ENCODE peak calls at places on chromosomes 2 and 18, in five cellular contexts. J, F, W, I and O are unnamed samples.

GRCh38 chr2:42908538-42909200 is 116.3 kb upstream of the HAAO start:
- DNase-seq in J (no peak), F (no peak), W (no peak), I (no peak), O (no peak)

GRCh38 chr18:56789004-56789888 is 138.1 kb downstream of the WDR7 start:
- DNase-seq in J (no peak), F (no peak), W (peak), I (peak), O (no peak)

GRCh38 chr18:78892201-78892600 is 87.4 kb upstream of the SALL3 start:
- DNase-seq in J (no peak), F (no peak), W (no peak), I (no peak), O (no peak)

GRCh38 chr2:98805412-98806265 is 74.7 kb upstream of the MGAT4A start:
- DNase-seq in J (no peak), F (no peak), W (no peak), I (no peak), O (peak)

GRCh38 chr2:142422769-142423168 is 292.0 kb upstream of the LRP1B start:
- DNase-seq in J (no peak), F (no peak), W (no peak), I (peak), O (no peak)

GRCh38 chr2:234288974-234289455 is 207.9 kb downstream of the ARL4C start:
- DNase-seq in J (peak), F (peak), W (peak), I (peak), O (no peak)

GRCh38 chr18:11495441-11495840 is 114.0 kb upstream of the SLC35G4 start:
- DNase-seq in J (no peak), F (no peak), W (no peak), I (no peak), O (no peak)

GRCh38 chr2:64637000-64637628 is 16.6 kb downstream of the SERTAD2 start:
- DNase-seq in J (no peak), F (no peak), W (no peak), I (peak), O (no peak)

GRCh38 chr2:161139098-161139987 is 20.9 kb upstream of the TANK start:
- DNase-seq in J (no peak), F (no peak), W (no peak), I (no peak), O (no peak)

GRCh38 chr18:75923169-75923568 is 495.7 kb upstream of the SMIM21 start:
- DNase-seq in J (no peak), F (no peak), W (no peak), I (peak), O (no peak)

GRCh38 chr2:128626758-128627515 is 308.3 kb upstream of the HS6ST1 start:
- DNase-seq in J (no peak), F (no peak), W (no peak), I (no peak), O (no peak)

GRCh38 chr2:38533180-38533579 is 69.5 kb downstream of the HNRNPLL start:
- DNase-seq in J (no peak), F (no peak), W (no peak), I (peak), O (no peak)

GRCh38 chr2:38535404-38535744 is 67.4 kb downstream of the HNRNPLL start:
- DNase-seq in J (no peak), F (no peak), W (no peak), I (no peak), O (no peak)

GRCh38 chr2:38532366-38532765 is 70.4 kb downstream of the HNRNPLL start:
- DNase-seq in J (no peak), F (no peak), W (no peak), I (no peak), O (no peak)

GRCh38 chr2:38534746-38535403 is 67.9 kb downstream of the HNRNPLL start:
- DNase-seq in J (no peak), F (no peak), W (no peak), I (peak), O (no peak)

GRCh38 chr2:38533757-38534545 is 68.8 kb downstream of the HNRNPLL start:
- DNase-seq in J (no peak), F (no peak), W (no peak), I (no peak), O (no peak)
- H3K27ac ChIP-seq in J (no peak), F (no peak), W (no peak), I (peak), O (no peak)

GRCh38 chr2:27281855-27282559 is at the start of gene TRIM54:
- DNase-seq in J (no peak), F (no peak), W (no peak), I (no peak), O (no peak)
- H3K27ac ChIP-seq in J (no peak), F (no peak), W (no peak), I (no peak), O (no peak)

GRCh38 chr2:74741076-74741460 is 87.0 kb downstream of the SEMA4F start:
- DNase-seq in J (no peak), F (no peak), W (no peak), I (peak), O (no peak)
- H3K27ac ChIP-seq in J (no peak), F (no peak), W (no peak), I (peak), O (no peak)

DNA sequence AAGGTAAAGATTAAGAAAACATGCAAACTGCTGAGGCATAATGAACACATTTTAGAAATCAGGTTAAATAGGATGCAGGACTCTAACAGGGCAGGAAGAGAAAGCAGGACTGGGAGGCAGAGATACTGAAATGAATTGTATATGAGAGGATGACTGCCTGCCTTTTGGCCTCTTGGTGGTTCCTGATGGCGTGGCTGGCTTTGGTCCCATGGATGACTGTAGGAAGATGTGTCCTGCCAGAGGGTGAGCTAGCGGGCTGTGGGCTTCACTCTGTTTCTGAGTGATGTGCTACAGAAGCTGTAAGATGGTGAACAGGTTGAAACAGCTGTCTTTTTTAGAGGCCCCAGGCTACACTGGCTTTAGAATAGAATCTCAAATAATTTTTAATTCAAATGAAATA is 517.0 kb downstream of the SLC4A3 start:
- DNase-seq in J (no peak), F (no peak), W (no peak), I (no peak), O (no peak)
- H3K27ac ChIP-seq in J (no peak), F (no peak), W (no peak), I (no peak), O (no peak)

GRCh38 chr18:48544661-48545415 is 6.0 kb downstream of the CTIF start:
- DNase-seq in J (no peak), F (no peak), W (no peak), I (no peak), O (no peak)
- H3K27ac ChIP-seq in J (no peak), F (no peak), W (no peak), I (peak), O (no peak)

DNA sequence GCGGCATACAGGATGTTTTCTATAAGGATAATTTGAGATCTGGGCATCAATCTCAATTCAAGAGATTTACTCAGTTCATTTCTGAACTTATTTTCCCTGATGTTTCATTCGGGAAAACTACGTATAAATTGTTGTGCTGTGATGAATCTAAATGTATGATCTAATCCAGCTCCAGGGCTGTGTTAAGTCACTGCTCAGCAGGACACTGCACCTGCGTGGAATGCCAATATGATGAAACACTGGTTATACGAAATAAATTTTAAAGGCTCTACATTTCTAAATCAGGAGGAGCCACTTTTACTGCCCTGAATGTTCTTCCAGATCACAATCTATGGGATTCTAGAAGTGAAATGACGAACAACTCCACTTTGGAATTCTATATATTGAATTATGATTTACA is 259.0 kb downstream of the HNMT start:
- DNase-seq in J (no peak), F (no peak), W (no peak), I (no peak), O (no peak)
- H3K27ac ChIP-seq in J (no peak), F (no peak), W (no peak), I (no peak), O (no peak)

GRCh38 chr2:106284691-106285202 is 90.6 kb upstream of the UXS1 start:
- DNase-seq in J (no peak), F (no peak), W (no peak), I (no peak), O (no peak)
- H3K27ac ChIP-seq in J (no peak), F (no peak), W (no peak), I (no peak), O (no peak)

DNA sequence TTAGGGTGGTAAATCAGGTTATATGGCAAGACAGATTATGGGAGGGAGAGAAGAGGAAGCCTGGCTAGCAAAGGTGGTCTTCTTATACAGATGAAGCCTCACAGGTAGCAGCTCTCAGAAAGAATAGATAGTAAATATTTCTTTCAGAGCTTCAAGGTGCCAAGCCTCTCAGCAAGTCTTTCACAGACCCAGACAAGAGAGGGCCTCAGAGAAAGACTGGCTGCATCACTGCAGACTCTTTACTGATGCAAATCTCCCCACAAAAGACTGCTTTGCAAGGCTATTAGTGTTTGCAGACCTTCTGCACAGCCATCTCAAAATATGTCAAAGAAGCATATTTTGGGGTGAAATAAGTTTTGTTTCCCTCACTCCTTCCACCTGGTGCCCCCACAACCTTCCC is 372.4 kb upstream of the RND3 start:
- DNase-seq in J (no peak), F (no peak), W (no peak), I (no peak), O (no peak)
- H3K27ac ChIP-seq in J (no peak), F (no peak), W (no peak), I (no peak), O (no peak)